ENCODE peak calls at places on chromosomes 6 and 20, in seven cellular contexts. Z, Q, B, R, E, F and L are unnamed samples.

GRCh38 chr20:50915424-50915823 is 15.8 kb downstream of the ADNP start:
- DNase-seq in Z (peak), Q (no peak), B (no peak), R (no peak), E (no peak), F (no peak), L (no peak)

GRCh38 chr20:252801-253200 is 4.7 kb upstream of the DEFB132 start:
- DNase-seq in Z (no peak), Q (no peak), B (no peak), R (no peak), E (no peak), F (no peak), L (no peak)

GRCh38 chr6:30411515-30412207 is 66.7 kb downstream of the RPP21 start:
- DNase-seq in Z (peak), Q (peak), B (no peak), R (peak), E (peak), F (no peak), L (peak)

GRCh38 chr6:83847179-83847578 is 6.0 kb upstream of the RIPPLY2 start:
- DNase-seq in Z (no peak), Q (no peak), B (no peak), R (no peak), E (no peak), F (no peak), L (no peak)

GRCh38 chr20:62138204-62138543 is 5.0 kb downstream of the PSMA7 start:
- DNase-seq in Z (no peak), Q (no peak), B (no peak), R (no peak), E (no peak), F (no peak), L (no peak)

GRCh38 chr6:29943053-29943966 is 978 bp downstream of the HLA-A start:
- DNase-seq in Z (no peak), Q (no peak), B (no peak), R (no peak), E (no peak), F (no peak), L (no peak)

GRCh38 chr20:61976650-61977332 is 88.9 kb downstream of the TAF4 start:
- DNase-seq in Z (no peak), Q (peak), B (no peak), R (no peak), E (no peak), F (no peak), L (no peak)

GRCh38 chr6:159727717-159728440 is 573 bp downstream of the WTAP start:
- DNase-seq in Z (peak), Q (peak), B (no peak), R (no peak), E (no peak), F (no peak), L (no peak)

GRCh38 chr6:27650620-27651370 is 177.9 kb upstream of the ZNF184 start:
- DNase-seq in Z (peak), Q (peak), B (no peak), R (peak), E (peak), F (no peak), L (no peak)